ENCODE peak calls at places on chromosomes 13 and 19, in nine cellular contexts. D is A549, X is H54, Y is ovary, G is endothelial cell of umbilical vein, A is uterus, R is spleen, U is suprapubic skin, P is lower leg skin. V is an unnamed sample.

GRCh38 chr19:1170938-1171754 is 2.9 kb downstream of the SBNO2 start:
- DNase-seq in D (no peak), X (no peak), Y (peak; percentile 60), G (no peak), A (no peak), R (peak; percentile 79), U (peak; percentile 73), P (peak; percentile 88), V (no peak)

GRCh38 chr19:7917292-7918061 is 2.7 kb upstream of the SNAPC2 start:
- DNase-seq in D (peak; percentile 65), X (no peak), Y (peak; percentile 70), G (peak; percentile 56), A (peak; percentile 62), R (peak; percentile 90), U (no peak), P (no peak), V (peak; percentile 81)

GRCh38 chr13:91154553-91154952 is 192.9 kb upstream of the MIR17HG start:
- DNase-seq in D (no peak), X (no peak), Y (no peak), G (no peak), A (no peak), R (no peak), U (no peak), P (no peak), V (no peak)

GRCh38 chr13:57569981-57570380 is 61.6 kb upstream of the PCDH17 start:
- DNase-seq in D (no peak), X (no peak), Y (no peak), G (peak; percentile 8), A (no peak), R (no peak), U (no peak), P (no peak), V (no peak)

GRCh38 chr19:50556236-50557008 is 11.8 kb downstream of the LRRC4B start:
- DNase-seq in D (peak; percentile 98), X (peak; percentile 99), Y (peak; percentile 80), G (peak; percentile 67), A (peak; percentile 74), R (peak; percentile 88), U (peak; percentile 75), P (peak; percentile 92), V (peak; percentile 72)

GRCh38 chr19:48400018-48400742 is 6.7 kb downstream of the GRIN2D start:
- DNase-seq in D (peak; percentile 80), X (peak; percentile 90), Y (no peak), G (peak; percentile 75), A (no peak), R (no peak), U (peak; percentile 82), P (peak; percentile 92), V (peak; percentile 73)

GRCh38 chr19:33769208-33769607 is 27.5 kb upstream of the KCTD15 start:
- DNase-seq in D (no peak), X (no peak), Y (no peak), G (no peak), A (no peak), R (no peak), U (no peak), P (no peak), V (no peak)

GRCh38 chr19:31139871-31140505 is 209.2 kb downstream of the TSHZ3 start:
- DNase-seq in D (no peak), X (peak; percentile 77), Y (no peak), G (no peak), A (no peak), R (no peak), U (no peak), P (peak; percentile 26), V (no peak)

GRCh38 chr13:26046639-26047038 is 5.2 kb downstream of the SHISA2 start:
- DNase-seq in D (no peak), X (no peak), Y (no peak), G (no peak), A (no peak), R (no peak), U (no peak), P (no peak), V (no peak)

GRCh38 chr13:99275093-99275469 is 16.9 kb upstream of the GPR18 start:
- DNase-seq in D (no peak), X (peak; percentile 23), Y (no peak), G (no peak), A (no peak), R (no peak), U (no peak), P (no peak), V (no peak)

GRCh38 chr13:59477011-59477410 is 686.7 kb downstream of the DIAPH3 start:
- DNase-seq in D (peak; percentile 7), X (no peak), Y (no peak), G (peak; percentile 41), A (no peak), R (no peak), U (no peak), P (no peak), V (peak; percentile 7)

GRCh38 chr13:26305676-26306075 is 51.7 kb downstream of the CDK8 start:
- DNase-seq in D (no peak), X (no peak), Y (no peak), G (no peak), A (no peak), R (no peak), U (no peak), P (no peak), V (no peak)

GRCh38 chr13:35771898-35772297 is 295.4 kb upstream of the MAB21L1 start:
- DNase-seq in D (no peak), X (no peak), Y (no peak), G (no peak), A (no peak), R (no peak), U (no peak), P (no peak), V (no peak)

GRCh38 chr13:94382520-94382919 is 97.0 kb downstream of the DCT start:
- DNase-seq in D (no peak), X (no peak), Y (no peak), G (no peak), A (no peak), R (no peak), U (no peak), P (no peak), V (no peak)

GRCh38 chr13:24254151-24254810 is 55.1 kb upstream of the C1QTNF9 start:
- DNase-seq in D (no peak), X (no peak), Y (no peak), G (no peak), A (no peak), R (no peak), U (no peak), P (no peak), V (peak; percentile 98)

GRCh38 chr19:35436477-35437141 is 11.4 kb upstream of the FFAR2 start:
- DNase-seq in D (no peak), X (peak; percentile 38), Y (peak; percentile 46), G (peak; percentile 15), A (no peak), R (no peak), U (no peak), P (no peak), V (peak; percentile 82)

GRCh38 chr13:110263906-110264305 is 43.1 kb downstream of the COL4A1 start:
- DNase-seq in D (no peak), X (no peak), Y (peak; percentile 75), G (no peak), A (peak; percentile 71), R (no peak), U (no peak), P (peak; percentile 82), V (no peak)

GRCh38 chr13:27261376-27261775 is 9.3 kb upstream of the RASL11A start:
- DNase-seq in D (no peak), X (no peak), Y (no peak), G (no peak), A (no peak), R (no peak), U (no peak), P (no peak), V (no peak)

GRCh38 chr19:31506102-31506501 is 156.9 kb upstream of the TSHZ3 start:
- DNase-seq in D (no peak), X (no peak), Y (no peak), G (no peak), A (no peak), R (no peak), U (no peak), P (peak; percentile 23), V (no peak)

DNA sequence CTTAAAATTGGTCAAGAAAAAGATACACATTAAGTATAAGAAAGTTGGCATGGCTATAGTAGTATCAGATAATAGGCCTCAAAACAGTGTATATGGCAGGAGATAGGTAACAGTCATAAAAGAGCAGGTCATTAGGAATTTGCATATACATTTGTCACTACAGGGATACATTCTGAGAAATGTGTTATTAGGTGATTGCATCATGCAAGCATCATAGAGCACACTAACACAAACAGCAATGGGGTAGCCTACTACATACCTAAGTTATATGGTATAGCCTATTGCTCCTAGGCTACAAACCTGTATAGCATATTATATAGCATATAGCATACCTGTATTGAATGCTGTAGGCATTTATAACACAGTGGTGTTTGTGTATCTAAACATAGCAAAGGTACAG is 6.2 kb upstream of the ZNF529 start:
- DNase-seq in D (no peak), X (no peak), Y (no peak), G (no peak), A (no peak), R (no peak), U (no peak), P (no peak), V (no peak)
- TF ChIP-seq POLR2A in D (no peak), X (no peak), Y (no peak), G (no peak), A (no peak), R (no peak), U (no peak), P (no peak), V (no peak)

GRCh38 chr19:2236285-2237050 is at the start of the genes PLEKHJ1 and SF3A2:
- DNase-seq in D (peak; percentile 92), X (peak; percentile 99), Y (peak; percentile 100), G (peak; percentile 99), A (peak; percentile 97), R (peak; percentile 99), U (peak; percentile 98), P (peak; percentile 99), V (peak; percentile 94)
- TF ChIP-seq POLR2A in D (peak; percentile 32), X (peak; percentile 76), Y (peak; percentile 81), G (peak; percentile 71), A (peak; percentile 76), R (peak; percentile 63), U (peak; percentile 55), P (no peak), V (peak; percentile 59)

DNA sequence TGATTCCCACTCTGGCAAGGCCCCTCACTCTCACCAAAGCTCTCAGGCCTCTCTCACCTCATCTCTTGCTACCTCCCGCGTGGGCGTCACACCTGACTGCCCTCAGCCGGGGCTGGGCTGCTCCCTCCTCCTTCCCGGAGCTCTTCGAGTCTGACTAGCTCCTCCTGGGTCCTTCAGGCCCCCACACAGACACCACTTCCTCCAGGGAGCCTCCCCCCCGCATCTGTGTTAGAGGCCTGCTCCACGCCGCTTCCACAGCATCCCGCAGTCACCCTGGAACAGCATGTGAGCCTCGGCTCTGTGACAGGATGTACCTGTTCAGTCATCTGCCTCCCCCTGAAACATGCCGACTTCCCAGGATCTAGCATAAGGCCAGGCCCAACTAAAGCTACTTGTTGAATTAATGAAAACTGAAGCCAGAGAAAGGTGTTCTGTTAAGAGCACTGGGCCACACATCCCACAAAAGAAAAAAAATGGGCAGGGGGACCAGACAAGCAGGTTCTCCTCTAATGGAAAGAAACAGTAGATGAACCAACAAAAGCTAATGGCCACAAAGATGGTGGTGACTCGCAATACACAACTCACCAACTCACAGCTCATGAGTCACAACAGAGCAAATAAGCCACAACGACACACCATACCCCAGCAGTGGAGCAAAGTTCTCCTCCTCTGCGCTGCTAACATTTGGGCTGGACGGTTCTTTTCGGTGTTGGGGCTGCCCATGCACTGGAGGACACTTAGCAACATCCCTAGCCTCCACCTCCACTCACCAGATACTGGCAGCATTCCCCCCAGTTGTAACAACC is 3.0 kb downstream of the PPP6R1 start:
- DNase-seq in D (peak; percentile 85), X (peak; percentile 97), Y (no peak), G (no peak), A (no peak), R (peak; percentile 87), U (no peak), P (no peak), V (peak; percentile 77)
- TF ChIP-seq POLR2A in D (no peak), X (no peak), Y (no peak), G (no peak), A (no peak), R (no peak), U (no peak), P (no peak), V (peak; percentile 44)

GRCh38 chr19:45439569-45440258 is 16.0 kb upstream of the ERCC1 start:
- DNase-seq in D (peak; percentile 74), X (no peak), Y (peak; percentile 93), G (peak; percentile 65), A (peak; percentile 90), R (peak; percentile 96), U (peak; percentile 88), P (peak; percentile 97), V (peak; percentile 81)
- TF ChIP-seq POLR2A in D (peak; percentile 12), X (peak; percentile 13), Y (peak; percentile 43), G (no peak), A (peak; percentile 44), R (no peak), U (no peak), P (no peak), V (no peak)

V was measured in NB4.